ENCODE peak calls at places on chromosomes 5 and 9, in five cellular contexts. I is GM23338, F is hepatocyte, A is neural progenitor cell, W is HCT116. S is an unnamed sample.

GRCh38 chr5:40877371-40877988 is 31.8 kb upstream of the C7 start:
- DNase-seq in I (no peak), F (no peak), A (no peak), W (peak; percentile 15), S (no peak)

GRCh38 chr5:124154714-124155113 is 591.7 kb downstream of the ZNF608 start:
- DNase-seq in I (peak; percentile 7), F (no peak), A (no peak), W (no peak), S (no peak)

GRCh38 chr5:98050583-98050982 is 722.9 kb upstream of the RGMB start:
- DNase-seq in I (no peak), F (peak; percentile 15), A (no peak), W (no peak), S (no peak)

GRCh38 chr9:4904322-4905134 is 80.5 kb upstream of the JAK2 start:
- DNase-seq in I (no peak), F (no peak), A (no peak), W (no peak), S (no peak)

GRCh38 chr5:175092691-175093090 is 351.3 kb downstream of the DRD1 start:
- DNase-seq in I (no peak), F (peak; percentile 40), A (no peak), W (no peak), S (no peak)

GRCh38 chr5:179914032-179914755 is 6.5 kb upstream of the TBC1D9B start:
- DNase-seq in I (peak; percentile 14), F (no peak), A (no peak), W (no peak), S (no peak)

GRCh38 chr9:91179237-91180138 is 182.2 kb downstream of the AUH start:
- DNase-seq in I (no peak), F (no peak), A (no peak), W (no peak), S (no peak)

GRCh38 chr5:177350776-177351391 is 584 bp downstream of the LMAN2 start:
- DNase-seq in I (no peak), F (no peak), A (no peak), W (no peak), S (peak; percentile 7)

GRCh38 chr5:168106008-168106761 is 185.3 kb upstream of the WWC1 start:
- DNase-seq in I (no peak), F (no peak), A (no peak), W (no peak), S (no peak)

GRCh38 chr9:99004115-99004514 is 60.4 kb downstream of the COL15A1 start:
- DNase-seq in I (no peak), F (no peak), A (no peak), W (no peak), S (no peak)

GRCh38 chr9:134157378-134157885 is 6.9 kb downstream of the RNU6ATAC start:
- DNase-seq in I (no peak), F (no peak), A (no peak), W (no peak), S (no peak)

GRCh38 chr5:68745459-68745858 is 348.4 kb upstream of the SLC30A5 start:
- DNase-seq in I (peak; percentile 14), F (no peak), A (no peak), W (no peak), S (no peak)

GRCh38 chr5:177448244-177448950 is 1.8 kb downstream of the PRR7 start:
- DNase-seq in I (no peak), F (no peak), A (no peak), W (no peak), S (no peak)

GRCh38 chr5:164335837-164336236 is 830.4 kb downstream of the MAT2B start:
- DNase-seq in I (no peak), F (no peak), A (no peak), W (no peak), S (no peak)

DNA sequence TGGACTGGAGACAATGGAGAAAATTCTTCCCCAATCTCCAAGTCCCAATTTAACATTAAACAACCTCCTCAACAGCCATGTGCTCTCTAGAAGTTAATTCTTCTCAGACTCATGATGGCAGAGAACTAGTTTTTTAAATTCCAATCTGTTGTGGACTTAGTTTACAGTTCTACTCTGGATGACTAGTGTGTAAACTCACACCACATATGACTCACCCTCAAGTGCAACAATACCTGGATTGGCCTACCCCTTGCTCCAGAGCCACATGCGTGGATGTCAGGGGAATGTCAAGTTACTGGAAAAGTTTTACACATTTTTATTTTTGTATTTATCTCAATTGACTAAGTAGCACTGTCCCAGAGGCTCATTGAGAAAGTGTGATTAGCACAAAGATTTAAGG is 136.0 kb upstream of the EFNA5 start:
- DNase-seq in I (no peak), F (peak; percentile 57), A (no peak), W (peak; percentile 19), S (no peak)
- TF ChIP-seq EZH2phosphoT487 in I (no peak), F (no peak), A (no peak), W (no peak), S (no peak)

DNA sequence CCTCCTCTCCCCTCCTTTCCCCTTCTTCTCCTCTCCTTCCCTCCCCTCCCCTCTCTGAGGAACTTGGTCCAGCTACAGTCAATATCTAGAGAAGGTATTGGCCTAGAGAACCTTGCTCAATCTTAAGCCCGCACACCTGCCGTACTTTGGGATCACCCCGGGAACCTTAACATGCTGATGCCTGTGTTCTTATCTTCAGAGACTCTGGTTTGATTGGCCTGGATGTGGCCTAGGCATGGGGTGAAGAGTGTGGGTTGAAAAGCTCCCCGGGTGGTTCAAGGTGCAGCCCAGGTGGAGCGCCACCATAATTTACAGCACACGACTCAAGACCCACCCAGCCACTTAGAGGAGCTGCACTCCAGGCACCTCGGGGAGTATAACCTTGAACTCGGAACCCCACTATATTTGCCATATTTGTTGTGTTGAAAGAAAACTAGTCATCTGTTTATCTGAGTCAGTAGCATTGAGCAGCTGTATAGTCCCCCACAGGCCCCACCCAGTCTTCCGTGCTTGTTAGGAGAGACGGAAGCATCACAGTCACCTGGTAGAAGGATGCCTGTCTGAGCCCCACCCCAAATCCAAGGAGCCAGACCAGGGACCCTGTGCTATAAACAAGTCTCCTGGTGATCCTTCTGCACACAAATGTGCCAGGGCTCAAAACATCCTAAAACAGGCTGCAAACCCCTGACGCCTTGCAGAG is 14.4 kb upstream of the PHF19 start:
- DNase-seq in I (no peak), F (no peak), A (no peak), W (no peak), S (no peak)
- TF ChIP-seq EZH2phosphoT487 in I (no peak), F (no peak), A (no peak), W (no peak), S (no peak)

GRCh38 chr9:69131682-69132081 is 42.4 kb upstream of the TJP2 start:
- DNase-seq in I (no peak), F (peak; percentile 86), A (no peak), W (no peak), S (no peak)

GRCh38 chr9:69136185-69136584 is 37.9 kb upstream of the TJP2 start:
- DNase-seq in I (no peak), F (no peak), A (no peak), W (no peak), S (no peak)

GRCh38 chr9:69136781-69137180 is 37.3 kb upstream of the TJP2 start:
- DNase-seq in I (no peak), F (no peak), A (peak; percentile 25), W (no peak), S (no peak)

GRCh38 chr9:69132391-69132790 is 41.7 kb upstream of the TJP2 start:
- DNase-seq in I (no peak), F (no peak), A (no peak), W (no peak), S (no peak)

DNA sequence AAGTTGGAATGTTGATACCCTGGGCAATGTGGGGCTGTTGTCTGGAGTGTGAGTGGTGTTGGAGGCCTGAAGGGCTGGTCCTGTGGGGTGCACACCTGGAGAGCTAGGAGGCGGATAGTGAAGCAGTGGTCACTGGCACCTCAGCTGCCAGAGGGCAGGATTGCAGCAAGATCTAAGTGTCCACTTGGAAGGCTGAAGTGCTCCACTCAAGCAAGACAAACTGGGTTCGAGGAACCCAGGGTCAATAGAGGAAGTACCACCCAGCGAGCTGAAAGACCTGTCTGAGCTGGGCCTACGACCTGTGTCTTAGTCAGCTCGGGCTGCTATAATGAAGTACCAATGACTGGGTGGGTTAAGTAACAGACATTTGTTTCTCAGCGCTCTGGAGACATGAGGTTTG is 39.7 kb upstream of the TJP2 start:
- DNase-seq in I (no peak), F (no peak), A (no peak), W (no peak), S (no peak)
- TF ChIP-seq EZH2phosphoT487 in I (no peak), F (no peak), A (no peak), W (no peak), S (no peak)

GRCh38 chr9:79734989-79735779 is 163.4 kb downstream of the TLE4 start:
- DNase-seq in I (no peak), F (no peak), A (no peak), W (no peak), S (no peak)

GRCh38 chr9:79736051-79736450 is 164.3 kb downstream of the TLE4 start:
- DNase-seq in I (no peak), F (no peak), A (no peak), W (no peak), S (no peak)

GRCh38 chr9:79731483-79731882 is 159.7 kb downstream of the TLE4 start:
- DNase-seq in I (no peak), F (no peak), A (no peak), W (no peak), S (no peak)
- TF ChIP-seq EZH2phosphoT487 in I (no peak), F (no peak), A (no peak), W (no peak), S (no peak)

DNA sequence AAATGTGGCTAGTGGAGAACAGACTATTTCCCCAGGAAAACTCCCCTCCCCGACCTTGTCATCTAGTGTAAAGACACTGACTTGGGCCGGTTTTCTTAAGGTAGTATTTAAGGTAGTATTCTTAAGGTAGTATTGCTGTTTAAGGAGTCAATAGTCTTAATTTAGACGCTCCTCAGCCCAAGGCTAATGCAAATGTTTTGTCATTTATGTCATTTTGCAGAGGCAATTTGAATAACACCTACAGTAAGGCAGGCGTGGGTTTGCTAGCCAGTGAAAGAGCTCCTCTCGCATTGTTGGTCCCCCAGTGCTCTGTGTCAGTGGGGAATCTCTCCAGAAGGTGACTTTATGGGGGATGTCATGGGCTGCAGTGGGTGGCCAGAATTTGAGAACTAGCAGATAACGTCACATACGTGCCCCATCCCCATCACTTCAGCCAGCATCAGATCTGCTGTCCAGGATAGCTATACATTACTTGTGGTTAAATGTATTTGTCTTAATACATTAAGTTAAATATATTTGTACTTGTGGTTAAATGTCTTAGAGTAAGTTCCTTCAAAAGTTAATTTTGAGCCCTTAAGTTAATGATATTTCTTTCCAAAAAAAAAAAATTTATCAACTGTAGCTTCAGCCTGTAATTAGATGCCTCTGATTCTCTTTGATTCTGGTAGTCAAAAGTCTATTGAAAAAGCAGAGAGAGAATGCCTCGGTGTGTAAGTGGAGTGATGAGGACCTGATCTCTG is 2.6 kb downstream of the PPP1R26 start:
- DNase-seq in I (no peak), F (no peak), A (no peak), W (no peak), S (no peak)
- TF ChIP-seq EZH2phosphoT487 in I (no peak), F (no peak), A (no peak), W (no peak), S (no peak)